ENCODE peak calls at places on chromosomes 2 and 18, in ten cellular contexts. F is effector CD8-positive, alpha-beta T cell; T is SW480; B is iris pigment epithelial cell; Q is activated T-cell treated with anti-CD3 and anti-CD28 coated beads, Interleukin-2, amount 50 U/mL, for 1 hour; W is frontal cortex; P is cerebellum; D is naive thymus-derived CD8-positive, alpha-beta T cell; S is ELR; O is LoVo. N is an unnamed sample.

GRCh38 chr2:45554764-45555163 is 56.3 kb downstream of the SRBD1 start:
- DNase-seq in P (no peak), F (no peak), B (peak), Q (no peak), S (peak), W (no peak), O (no peak), T (no peak), D (no peak), N (no peak)

GRCh38 chr18:26440644-26441043 is 107.7 kb downstream of the KCTD1 start:
- DNase-seq in D (no peak), P (no peak), Q (no peak), B (peak), F (no peak), W (no peak), O (no peak), T (no peak), S (no peak), N (no peak)

GRCh38 chr2:186423481-186423880 is 62.6 kb upstream of the ZC3H15 start:
- DNase-seq in S (no peak), P (no peak), F (no peak), O (no peak), Q (no peak), D (no peak), W (no peak), T (no peak), B (no peak), N (no peak)

GRCh38 chr2:197183355-197183754 is 127.2 kb downstream of the ANKRD44 start:
- DNase-seq in S (peak), B (no peak), O (no peak), Q (no peak), W (no peak), T (no peak), P (no peak), F (no peak), D (no peak), N (no peak)

GRCh38 chr2:53820711-53821110 is 33.9 kb downstream of the ERLEC1 start:
- DNase-seq in B (no peak), P (no peak), O (no peak), S (no peak), Q (no peak), T (no peak), D (no peak), F (no peak), W (no peak), N (no peak)

GRCh38 chr2:66874411-66874810 is 439.5 kb downstream of the MEIS1 start:
- DNase-seq in W (no peak), D (no peak), F (no peak), P (no peak), O (no peak), Q (no peak), B (peak), S (no peak), T (no peak), N (no peak)

GRCh38 chr2:238801791-238802190 is 46.1 kb upstream of the TWIST2 start:
- DNase-seq in P (no peak), T (no peak), B (no peak), Q (no peak), W (no peak), D (no peak), O (no peak), S (no peak), F (no peak), N (no peak)

GRCh38 chr2:206212673-206213513 is 53.2 kb downstream of the EEF1B2 start:
- DNase-seq in P (no peak), O (peak), W (no peak), B (peak), T (peak), Q (no peak), F (no peak), D (no peak), S (peak), N (no peak)

GRCh38 chr2:190663348-190663747 is 14.5 kb downstream of the NAB1 start:
- DNase-seq in B (no peak), W (no peak), D (no peak), O (no peak), S (peak), P (no peak), T (no peak), F (no peak), Q (no peak), N (no peak)

GRCh38 chr2:45872211-45872610 is 220.7 kb downstream of the PRKCE start:
- DNase-seq in Q (no peak), S (peak), W (no peak), D (no peak), F (no peak), T (no peak), B (peak), O (no peak), P (no peak), N (no peak)

GRCh38 chr18:63126134-63127067 is 193.2 kb downstream of the BCL2 start:
- DNase-seq in F (no peak), O (no peak), B (peak), Q (no peak), D (no peak), T (no peak), S (no peak), W (no peak), P (no peak), N (no peak)

GRCh38 chr2:197828464-197829135 is 24.2 kb downstream of the PLCL1 start:
- DNase-seq in S (no peak), W (no peak), D (no peak), F (no peak), B (no peak), O (no peak), T (no peak), Q (no peak), P (no peak), N (no peak)

GRCh38 chr2:150620860-150621259 is 133.4 kb upstream of the RND3 start:
- DNase-seq in D (no peak), T (no peak), S (peak), P (no peak), F (no peak), B (peak), W (no peak), O (no peak), Q (no peak), N (no peak)

GRCh38 chr18:50190926-50191325 is 4.0 kb downstream of the MYO5B start:
- DNase-seq in D (no peak), B (peak), W (no peak), O (no peak), S (no peak), F (no peak), T (no peak), Q (no peak), P (no peak), N (no peak)

GRCh38 chr2:119747311-119747710 is 12.4 kb upstream of the PTPN4 start:
- DNase-seq in O (no peak), P (no peak), S (no peak), W (no peak), T (no peak), F (no peak), Q (no peak), B (no peak), D (no peak), N (no peak)

GRCh38 chr18:45457933-45458332 is 157.3 kb upstream of the SLC14A2 start:
- DNase-seq in W (no peak), D (no peak), T (no peak), F (no peak), O (no peak), P (no peak), Q (no peak), S (no peak), B (no peak), N (no peak)

GRCh38 chr2:69577467-69578200 is 65.9 kb downstream of the AAK1 start:
- DNase-seq in T (no peak), P (no peak), F (no peak), O (no peak), D (no peak), W (no peak), Q (no peak), B (peak), S (no peak), N (no peak)

GRCh38 chr2:85914916-85915315 is 26.1 kb upstream of the ST3GAL5 start:
- DNase-seq in B (no peak), D (no peak), O (no peak), S (no peak), T (no peak), P (no peak), W (no peak), F (no peak), Q (no peak), N (no peak)

GRCh38 chr2:47346-48218 is 1.3 kb upstream of the FAM110C start:
- DNase-seq in B (no peak), S (no peak), T (no peak), W (no peak), O (no peak), P (no peak), D (no peak), F (no peak), Q (no peak), N (no peak)

GRCh38 chr2:98736464-98736889 is 5.5 kb upstream of the MGAT4A start:
- DNase-seq in O (no peak), W (no peak), D (no peak), F (no peak), T (peak), S (peak), Q (no peak), B (peak), P (no peak), N (no peak)

GRCh38 chr2:43174368-43175186 is 51.8 kb downstream of the ZFP36L2 start:
- DNase-seq in F (peak), S (no peak), P (no peak), D (peak), Q (peak), B (no peak), T (no peak), W (no peak), O (no peak), N (peak)

GRCh38 chr2:127067620-127068350 is 39.2 kb downstream of the BIN1 start:
- DNase-seq in Q (peak), S (peak), F (peak), T (peak), P (peak), O (peak), B (peak), D (peak), W (peak), N (peak)

GRCh38 chr2:134395779-134396178 is 141.9 kb downstream of the MGAT5 start:
- DNase-seq in Q (no peak), D (no peak), F (no peak), W (no peak), T (no peak), S (no peak), O (no peak), B (no peak), P (no peak), N (no peak)

GRCh38 chr2:167013227-167013626 is 124.9 kb downstream of the XIRP2 start:
- DNase-seq in D (no peak), T (no peak), B (peak), S (peak), F (no peak), W (no peak), O (no peak), P (no peak), Q (no peak), N (no peak)

GRCh38 chr2:104412384-104412783 is 441.5 kb upstream of the POU3F3 start:
- DNase-seq in P (peak), B (no peak), Q (no peak), O (peak), T (peak), S (peak), F (no peak), D (no peak), W (no peak), N (no peak)

GRCh38 chr18:11862468-11863137 is 11.4 kb downstream of the CHMP1B start:
- DNase-seq in F (no peak), B (no peak), O (no peak), S (no peak), W (no peak), T (no peak), D (no peak), Q (no peak), P (no peak), N (no peak)

GRCh38 chr2:85485815-85486214 is 53.2 kb upstream of the MAT2A start:
- DNase-seq in D (no peak), B (peak), P (no peak), O (no peak), Q (no peak), T (no peak), F (no peak), S (no peak), W (no peak), N (no peak)

GRCh38 chr2:43943809-43944452 is 51.9 kb downstream of the LRPPRC start:
- DNase-seq in D (no peak), T (no peak), F (no peak), O (no peak), P (no peak), Q (no peak), B (no peak), W (no peak), S (no peak), N (no peak)

GRCh38 chr2:75094405-75094804 is 104.9 kb downstream of the TACR1 start:
- DNase-seq in T (no peak), P (no peak), F (no peak), W (no peak), B (no peak), D (no peak), O (no peak), Q (no peak), S (no peak), N (no peak)

GRCh38 chr2:55732854-55733253 is 39.2 kb upstream of the PNPT1 start:
- DNase-seq in F (no peak), D (no peak), S (no peak), P (no peak), W (no peak), B (peak), T (no peak), Q (no peak), O (no peak), N (no peak)

GRCh38 chr2:10900216-10901109 is 11.3 kb upstream of the KCNF1 start:
- DNase-seq in S (peak), T (peak), B (no peak), Q (no peak), O (peak), P (peak), W (no peak), F (no peak), D (no peak), N (no peak)

GRCh38 chr2:172842749-172843349 is 107.2 kb downstream of the RAPGEF4 start:
- DNase-seq in D (no peak), F (no peak), Q (no peak), S (no peak), P (no peak), B (no peak), W (no peak), T (no peak), O (no peak), N (no peak)

GRCh38 chr2:64683771-64684510 is 30.2 kb upstream of the SERTAD2 start:
- DNase-seq in F (no peak), B (no peak), W (no peak), O (no peak), T (no peak), D (no peak), Q (no peak), P (no peak), S (no peak), N (no peak)

GRCh38 chr2:104521247-104521646 is 332.7 kb upstream of the POU3F3 start:
- DNase-seq in O (no peak), F (no peak), B (no peak), P (no peak), W (no peak), T (peak), S (no peak), D (no peak), Q (no peak), N (no peak)

GRCh38 chr2:233115121-233115520 is 55.0 kb downstream of the INPP5D start:
- DNase-seq in T (no peak), W (no peak), P (no peak), B (no peak), D (no peak), F (no peak), Q (no peak), S (no peak), O (no peak), N (no peak)

GRCh38 chr2:176729706-176730569 is 460.7 kb downstream of the MTX2 start:
- DNase-seq in W (no peak), F (no peak), P (no peak), S (no peak), T (no peak), B (peak), Q (no peak), D (no peak), O (no peak), N (no peak)

GRCh38 chr2:223082701-223083100 is 30.7 kb downstream of the KCNE4 start:
- DNase-seq in S (peak), Q (no peak), O (no peak), F (no peak), D (no peak), B (no peak), T (no peak), W (no peak), P (no peak), N (no peak)

N was measured in activated naive CD8-positive, alpha-beta T cell treated with anti-CD3 and anti-CD28 coated beads, Interleukin-2, amount 10 ng/mL, durations not matched to agents 7 days and 5 days.